ENCODE peak calls at places on chromosome 12, in five cellular contexts. One of them, this sample, is unnamed.

GRCh38 chr12:110574044-110574443 is 9.1 kb downstream of the PPTC7 start:
- DNase-seq in K562: no peak
- DNase-seq in SK-N-SH: no peak
- DNase-seq in A549: no peak
- DNase-seq in IMR-90: no peak
- DNase-seq in this sample: no peak

GRCh38 chr12:124385219-124385969 is 90.5 kb downstream of the RFLNA start:
- DNase-seq in A549: no peak
- DNase-seq in IMR-90: peak
- DNase-seq in SK-N-SH: no peak
- DNase-seq in K562: no peak
- DNase-seq in this sample: no peak

GRCh38 chr12:76075448-76075847 is 9.0 kb downstream of the NAP1L1 start:
- DNase-seq in IMR-90: no peak
- DNase-seq in K562: no peak
- DNase-seq in SK-N-SH: no peak
- DNase-seq in A549: no peak
- DNase-seq in this sample: no peak

GRCh38 chr12:44036875-44037443 is 201.1 kb downstream of the TMEM117 start:
- DNase-seq in IMR-90: no peak
- DNase-seq in A549: no peak
- DNase-seq in K562: no peak
- DNase-seq in SK-N-SH: no peak
- DNase-seq in this sample: no peak

GRCh38 chr12:91361864-91362263 is 179.2 kb upstream of the DCN start:
- DNase-seq in IMR-90: peak
- DNase-seq in A549: peak
- DNase-seq in K562: peak
- DNase-seq in SK-N-SH: no peak
- DNase-seq in this sample: no peak

GRCh38 chr12:1540690-1541089 is 53.7 kb downstream of the FBXL14 start:
- DNase-seq in K562: no peak
- DNase-seq in A549: no peak
- DNase-seq in IMR-90: peak
- DNase-seq in SK-N-SH: no peak
- DNase-seq in this sample: no peak

GRCh38 chr12:124554429-124555029 is 12.9 kb downstream of the NCOR2 start:
- DNase-seq in SK-N-SH: no peak
- DNase-seq in IMR-90: no peak
- DNase-seq in K562: no peak
- DNase-seq in A549: no peak
- DNase-seq in this sample: no peak

GRCh38 chr12:21337453-21337852 is 2.7 kb upstream of the SLCO1A2 start:
- DNase-seq in K562: no peak
- DNase-seq in IMR-90: no peak
- DNase-seq in SK-N-SH: no peak
- DNase-seq in A549: no peak
- DNase-seq in this sample: no peak

GRCh38 chr12:9081667-9082243 is 34.0 kb downstream of the A2M start:
- DNase-seq in K562: no peak
- DNase-seq in A549: no peak
- DNase-seq in IMR-90: no peak
- DNase-seq in SK-N-SH: no peak
- DNase-seq in this sample: no peak

GRCh38 chr12:62263956-62264355 is 3.8 kb downstream of the USP15 start:
- DNase-seq in SK-N-SH: no peak
- DNase-seq in A549: no peak
- DNase-seq in K562: no peak
- DNase-seq in IMR-90: no peak
- DNase-seq in this sample: no peak

GRCh38 chr12:56202366-56202765 is 13.1 kb upstream of the SMARCC2 start:
- DNase-seq in A549: no peak
- DNase-seq in IMR-90: no peak
- DNase-seq in SK-N-SH: no peak
- DNase-seq in K562: no peak
- DNase-seq in this sample: no peak

GRCh38 chr12:64670856-64671639 is 60.8 kb downstream of the RASSF3 start:
- DNase-seq in K562: peak
- DNase-seq in SK-N-SH: no peak
- DNase-seq in A549: no peak
- DNase-seq in IMR-90: peak
- DNase-seq in this sample: no peak

GRCh38 chr12:49369723-49370145 is 2.5 kb downstream of the SPATS2 start:
- DNase-seq in IMR-90: peak
- DNase-seq in A549: peak
- DNase-seq in SK-N-SH: peak
- DNase-seq in K562: peak
- DNase-seq in this sample: peak

GRCh38 chr12:110266980-110267620 is 13.9 kb upstream of the ATP2A2 start:
- DNase-seq in K562: peak
- DNase-seq in A549: no peak
- DNase-seq in IMR-90: peak
- DNase-seq in SK-N-SH: peak
- DNase-seq in this sample: no peak

GRCh38 chr12:78189656-78190055 is 359.0 kb downstream of the NAV3 start:
- DNase-seq in K562: no peak
- DNase-seq in A549: no peak
- DNase-seq in IMR-90: peak
- DNase-seq in SK-N-SH: no peak
- DNase-seq in this sample: no peak

GRCh38 chr12:54662028-54662427 is 13.9 kb upstream of the DCD start:
- DNase-seq in IMR-90: no peak
- DNase-seq in A549: no peak
- DNase-seq in SK-N-SH: no peak
- DNase-seq in K562: no peak
- DNase-seq in this sample: no peak

GRCh38 chr12:54667945-54668344 is 19.8 kb upstream of the DCD start:
- DNase-seq in IMR-90: no peak
- DNase-seq in SK-N-SH: no peak
- DNase-seq in K562: no peak
- DNase-seq in A549: no peak
- DNase-seq in this sample: no peak

GRCh38 chr12:54663603-54664002 is 15.4 kb upstream of the DCD start:
- DNase-seq in SK-N-SH: no peak
- DNase-seq in A549: no peak
- DNase-seq in K562: no peak
- DNase-seq in IMR-90: no peak
- DNase-seq in this sample: no peak

GRCh38 chr12:54661048-54661447 is 12.9 kb upstream of the DCD start:
- DNase-seq in A549: no peak
- DNase-seq in SK-N-SH: no peak
- DNase-seq in IMR-90: no peak
- DNase-seq in K562: no peak
- DNase-seq in this sample: no peak

GRCh38 chr12:54666008-54666407 is 17.8 kb upstream of the DCD start:
- DNase-seq in IMR-90: no peak
- DNase-seq in SK-N-SH: no peak
- DNase-seq in A549: no peak
- DNase-seq in K562: no peak
- DNase-seq in this sample: no peak
- TF ChIP-seq RAD21 in IMR-90: no peak
- TF ChIP-seq RAD21 in SK-N-SH: no peak
- TF ChIP-seq RAD21 in A549: no peak
- TF ChIP-seq RAD21 in K562: no peak
- TF ChIP-seq RAD21 in this sample: no peak

GRCh38 chr12:26970136-26970535 is 31.9 kb downstream of the FGFR1OP2 start:
- DNase-seq in A549: no peak
- DNase-seq in SK-N-SH: no peak
- DNase-seq in K562: no peak
- DNase-seq in IMR-90: no peak
- DNase-seq in this sample: no peak

GRCh38 chr12:26976687-26977086 is 37.5 kb downstream of the TM7SF3 start:
- DNase-seq in SK-N-SH: no peak
- DNase-seq in A549: no peak
- DNase-seq in IMR-90: no peak
- DNase-seq in K562: no peak
- DNase-seq in this sample: no peak

GRCh38 chr12:26966842-26967241 is 28.6 kb downstream of the FGFR1OP2 start:
- DNase-seq in SK-N-SH: no peak
- DNase-seq in A549: no peak
- DNase-seq in IMR-90: no peak
- DNase-seq in K562: no peak
- DNase-seq in this sample: no peak

GRCh38 chr12:26971963-26972362 is 33.7 kb downstream of the FGFR1OP2 start:
- DNase-seq in SK-N-SH: no peak
- DNase-seq in IMR-90: no peak
- DNase-seq in A549: no peak
- DNase-seq in K562: no peak
- DNase-seq in this sample: peak
- TF ChIP-seq RCOR1 in SK-N-SH: no peak
- TF ChIP-seq RCOR1 in IMR-90: no peak
- TF ChIP-seq RCOR1 in A549: no peak
- TF ChIP-seq RCOR1 in K562: no peak
- TF ChIP-seq RCOR1 in this sample: peak

DNA sequence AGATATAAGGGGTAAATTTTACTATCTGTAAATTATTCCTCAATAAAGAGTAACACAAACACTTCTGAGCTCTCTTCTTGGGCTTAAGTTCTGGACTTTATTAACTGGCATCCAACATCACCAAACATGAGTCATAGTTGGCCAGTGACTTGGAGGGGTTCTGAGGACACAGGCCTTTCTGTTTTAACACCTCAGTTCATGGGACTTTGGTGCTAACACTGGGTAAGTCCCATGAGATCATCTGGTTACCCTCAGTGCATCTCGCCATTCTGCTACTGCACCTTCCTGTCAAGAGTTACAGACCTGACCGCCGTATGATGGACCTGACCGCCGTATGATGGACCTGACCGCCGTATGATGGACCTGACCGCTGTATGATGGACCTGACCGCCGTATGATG is 9.9 kb downstream of the SLC15A4 start:
- DNase-seq in IMR-90: no peak
- DNase-seq in A549: no peak
- DNase-seq in SK-N-SH: no peak
- DNase-seq in K562: no peak
- DNase-seq in this sample: no peak
- TF ChIP-seq RAD21 in IMR-90: no peak
- TF ChIP-seq RAD21 in A549: no peak
- TF ChIP-seq RAD21 in SK-N-SH: no peak
- TF ChIP-seq RAD21 in K562: no peak
- TF ChIP-seq RAD21 in this sample: no peak

GRCh38 chr12:95942532-95943230 is at the start of gene CCDC38:
- DNase-seq in IMR-90: peak
- DNase-seq in K562: no peak
- DNase-seq in A549: peak
- DNase-seq in SK-N-SH: peak
- DNase-seq in this sample: peak

GRCh38 chr12:95940514-95940913 is 1.9 kb downstream of the CCDC38 start:
- DNase-seq in SK-N-SH: no peak
- DNase-seq in K562: no peak
- DNase-seq in IMR-90: no peak
- DNase-seq in A549: no peak
- DNase-seq in this sample: no peak

GRCh38 chr12:95944108-95944704 is 1.1 kb downstream of the AMDHD1 start:
- DNase-seq in SK-N-SH: no peak
- DNase-seq in A549: no peak
- DNase-seq in K562: no peak
- DNase-seq in IMR-90: no peak
- DNase-seq in this sample: no peak

GRCh38 chr12:95943231-95943842 is at the start of gene AMDHD1:
- DNase-seq in IMR-90: peak
- DNase-seq in A549: peak
- DNase-seq in SK-N-SH: peak
- DNase-seq in K562: no peak
- DNase-seq in this sample: no peak

DNA sequence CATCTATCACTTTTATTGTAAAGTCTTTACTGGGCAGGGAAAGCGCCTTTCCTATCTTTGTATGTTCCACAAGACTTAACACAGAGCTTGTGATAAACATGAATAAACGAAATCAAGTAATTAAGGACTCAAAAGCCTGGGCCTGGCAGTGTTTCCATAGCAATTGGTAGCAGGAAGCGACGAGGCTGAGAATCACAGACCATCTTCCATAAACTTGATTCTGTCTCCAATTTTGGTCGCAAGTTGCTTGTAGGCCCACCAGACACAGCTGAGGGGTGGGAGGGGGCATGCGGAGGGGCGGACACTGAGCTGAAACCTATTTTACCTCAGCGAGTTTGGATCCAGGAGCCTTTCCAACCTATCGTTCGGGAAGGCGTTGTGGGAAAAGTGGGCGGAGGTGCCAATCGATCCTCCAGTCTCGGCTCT is 295 bp downstream of the CCDC38 start:
- DNase-seq in A549: peak
- DNase-seq in IMR-90: no peak
- DNase-seq in K562: no peak
- DNase-seq in SK-N-SH: no peak
- DNase-seq in this sample: no peak
- TF ChIP-seq RCOR1 in A549: no peak
- TF ChIP-seq RCOR1 in IMR-90: no peak
- TF ChIP-seq RCOR1 in K562: no peak
- TF ChIP-seq RCOR1 in SK-N-SH: no peak
- TF ChIP-seq RCOR1 in this sample: no peak

DNA sequence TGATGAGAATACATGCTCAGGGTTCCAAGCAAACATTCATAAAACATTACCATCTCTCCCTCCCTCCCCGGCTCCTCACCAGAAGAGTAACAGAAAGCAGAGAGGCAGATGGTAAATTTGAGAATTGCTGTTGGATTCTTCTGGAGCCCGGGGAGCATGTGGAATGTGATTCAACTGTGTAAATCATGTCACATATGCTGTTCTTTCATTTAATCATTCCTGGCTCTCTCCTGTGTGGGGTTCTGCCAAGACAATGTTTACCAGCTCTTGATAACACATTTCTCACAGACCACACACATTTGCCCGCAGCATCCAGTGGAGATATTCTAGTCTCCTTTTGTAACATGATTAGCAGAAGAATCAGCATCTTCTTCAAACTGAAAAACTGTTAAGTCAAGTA is 23.4 kb upstream of the NR2C1 start:
- DNase-seq in SK-N-SH: no peak
- DNase-seq in A549: no peak
- DNase-seq in K562: no peak
- DNase-seq in IMR-90: peak
- DNase-seq in this sample: no peak
- TF ChIP-seq RAD21 in SK-N-SH: no peak
- TF ChIP-seq RAD21 in A549: no peak
- TF ChIP-seq RAD21 in K562: no peak
- TF ChIP-seq RAD21 in IMR-90: no peak
- TF ChIP-seq RAD21 in this sample: no peak